ENCODE peak calls at places on chromosomes 16 and 17, in nine cellular contexts. U is hypothalamus; Q is lower lobe of right lung; G is GM04504; K is AG04450; P is endothelial cell; R is neural crest cell; W is activated CD4-positive, CD25-positive, alpha-beta regulatory T cell; J is NCI-H2081. O is an unnamed sample.

GRCh38 chr17:63136381-63137012 is 170.5 kb downstream of the TANC2 start:
- DNase-seq in W (no peak), P (no peak), R (no peak), J (no peak), G (no peak), Q (no peak), K (no peak), U (no peak), O (no peak)

GRCh38 chr17:66661411-66661843 is 173.5 kb upstream of the CACNG5 start:
- DNase-seq in G (no peak), W (no peak), R (no peak), Q (no peak), P (no peak), J (peak), K (no peak), U (no peak), O (peak)

GRCh38 chr17:28524476-28525415 is 18.6 kb downstream of the FOXN1 start:
- DNase-seq in U (no peak), J (no peak), K (peak), W (no peak), P (no peak), G (peak), Q (peak), R (no peak), O (no peak)

GRCh38 chr17:6279659-6280058 is 155.3 kb downstream of the AIPL1 start:
- DNase-seq in Q (no peak), P (peak), U (no peak), G (no peak), W (no peak), K (no peak), R (no peak), J (peak), O (peak)

GRCh38 chr17:59406808-59407381 is 75.4 kb downstream of the YPEL2 start:
- DNase-seq in Q (no peak), G (no peak), W (no peak), J (peak), R (no peak), P (no peak), U (no peak), K (peak), O (peak)

GRCh38 chr17:57871863-57872262 is 22.0 kb upstream of the MRPS23 start:
- DNase-seq in U (no peak), Q (no peak), G (no peak), P (no peak), W (no peak), J (no peak), R (no peak), K (no peak), O (no peak)

GRCh38 chr16:64910351-64910750 is 211.5 kb downstream of the CDH11 start:
- DNase-seq in K (peak), W (no peak), J (no peak), U (no peak), G (peak), R (no peak), Q (no peak), P (no peak), O (no peak)

GRCh38 chr16:58243528-58244004 is 45.7 kb upstream of the CSNK2A2 start:
- DNase-seq in K (no peak), W (no peak), R (no peak), J (no peak), G (no peak), Q (no peak), U (no peak), P (no peak), O (no peak)